ENCODE peak calls at places on chromosome 18, in seven cellular contexts. Z is COLO829; L is fibroblast of the aortic adventitia; B is activated CD8-positive, alpha-beta memory T cell treated with anti-CD3 and anti-CD28 coated beads for 24 hours; O is AG09309; Y is HT1080; E is WERI-Rb-1. C is an unnamed sample.

GRCh38 chr18:11177382-11177781 is 28.0 kb upstream of the PIEZO2 start:
- DNase-seq in Z (no peak), L (no peak), B (no peak), O (no peak), Y (no peak), E (no peak), C (no peak)

GRCh38 chr18:56637897-56638231 is 528 bp downstream of the TXNL1 start:
- DNase-seq in Z (no peak), L (peak; percentile 9), B (no peak), O (no peak), Y (no peak), E (peak; percentile 37), C (no peak)

GRCh38 chr18:42446195-42446594 is 491.2 kb downstream of the PIK3C3 start:
- DNase-seq in Z (no peak), L (peak; percentile 93), B (no peak), O (no peak), Y (no peak), E (no peak), C (peak; percentile 82)

GRCh38 chr18:31658670-31659573 is 25.5 kb downstream of the B4GALT6 start:
- DNase-seq in Z (no peak), L (no peak), B (no peak), O (no peak), Y (peak; percentile 14), E (no peak), C (peak; percentile 36)

GRCh38 chr18:28511421-28511821 is 334.5 kb upstream of the CDH2 start:
- DNase-seq in Z (no peak), L (peak; percentile 32), B (no peak), O (peak; percentile 23), Y (peak; percentile 67), E (no peak), C (peak; percentile 20)

GRCh38 chr18:11654736-11655604 is 34.1 kb upstream of the GNAL start:
- DNase-seq in Z (peak; percentile 64), L (peak; percentile 23), B (peak; percentile 76), O (no peak), Y (no peak), E (peak; percentile 66), C (peak; percentile 53)

GRCh38 chr18:7735606-7736175 is 168.6 kb downstream of the PTPRM start:
- DNase-seq in Z (no peak), L (no peak), B (no peak), O (no peak), Y (no peak), E (no peak), C (no peak)

GRCh38 chr18:8948471-8949149 is 153.9 kb upstream of the NDUFV2 start:
- DNase-seq in Z (peak; percentile 41), L (peak; percentile 89), B (no peak), O (peak; percentile 58), Y (peak; percentile 94), E (no peak), C (peak; percentile 79)

GRCh38 chr18:13191779-13192178 is 26.8 kb upstream of the LDLRAD4 start:
- DNase-seq in Z (no peak), L (no peak), B (no peak), O (no peak), Y (peak; percentile 3), E (no peak), C (peak; percentile 48)

GRCh38 chr18:13390711-13391110 is 172.2 kb downstream of the LDLRAD4 start:
- DNase-seq in Z (no peak), L (no peak), B (peak; percentile 38), O (no peak), Y (no peak), E (no peak), C (no peak)

GRCh38 chr18:23881778-23882177 is 132.8 kb upstream of the TTC39C start:
- DNase-seq in Z (no peak), L (no peak), B (no peak), O (no peak), Y (no peak), E (peak; percentile 33), C (no peak)

GRCh38 chr18:23141022-23141999 is 6.0 kb downstream of the CABLES1 start:
- DNase-seq in Z (peak; percentile 58), L (peak; percentile 52), B (no peak), O (no peak), Y (no peak), E (no peak), C (peak; percentile 43)

GRCh38 chr18:14945984-14946383 is 198.0 kb downstream of the ANKRD30B start:
- DNase-seq in Z (no peak), L (no peak), B (peak; percentile 35), O (no peak), Y (no peak), E (no peak), C (no peak)

GRCh38 chr18:47981830-47982229 is 51.4 kb upstream of the SMAD2 start:
- DNase-seq in Z (no peak), L (no peak), B (no peak), O (no peak), Y (no peak), E (no peak), C (no peak)

GRCh38 chr18:77248873-77249582 is 620 bp upstream of the GALR1 start:
- DNase-seq in Z (no peak), L (peak; percentile 4), B (no peak), O (no peak), Y (no peak), E (peak; percentile 35), C (peak; percentile 12)

GRCh38 chr18:34039194-34039593 is 185.5 kb downstream of the NOL4 start:
- DNase-seq in Z (no peak), L (no peak), B (no peak), O (no peak), Y (peak; percentile 4), E (no peak), C (no peak)

GRCh38 chr18:68942230-68942629 is 144.3 kb downstream of the CCDC102B start:
- DNase-seq in Z (no peak), L (no peak), B (no peak), O (no peak), Y (no peak), E (no peak), C (no peak)

GRCh38 chr18:70245941-70246537 is 40.6 kb upstream of the RTTN start:
- DNase-seq in Z (no peak), L (peak; percentile 54), B (no peak), O (no peak), Y (no peak), E (no peak), C (no peak)

GRCh38 chr18:13261658-13262357 is 43.2 kb downstream of the LDLRAD4 start:
- DNase-seq in Z (no peak), L (no peak), B (peak; percentile 24), O (no peak), Y (no peak), E (no peak), C (no peak)

GRCh38 chr18:26757263-26758019 is 108.1 kb downstream of the AQP4 start:
- DNase-seq in Z (no peak), L (no peak), B (no peak), O (no peak), Y (no peak), E (no peak), C (no peak)